ENCODE peak calls at places on chromosomes 6 and 20, in eight cellular contexts. One of them, this sample, is unnamed.

GRCh38 chr20:45138451-45139300 is 14.4 kb upstream of the WFDC12 start:
- DNase-seq in CD8-positive, alpha-beta T cell: peak; percentile 38
- DNase-seq in Panc1: no peak
- DNase-seq in cardiac septum: peak; percentile 86
- DNase-seq in EL: peak; percentile 8
- DNase-seq in iris pigment epithelial cell: peak; percentile 11
- DNase-seq in activated T-helper 1 cell treated with anti-CD3 and anti-CD28 coated beads, Interleukin-2, amount 50 U/mL, for 16 hours: peak; percentile 36
- DNase-seq in naive thymus-derived CD4-positive, alpha-beta T cell: peak; percentile 73
- DNase-seq in this sample: peak; percentile 54

GRCh38 chr6:135147637-135148592 is 33.2 kb upstream of the MYB start:
- DNase-seq in CD8-positive, alpha-beta T cell: no peak
- DNase-seq in Panc1: no peak
- DNase-seq in cardiac septum: no peak
- DNase-seq in EL: no peak
- DNase-seq in iris pigment epithelial cell: peak; percentile 49
- DNase-seq in activated T-helper 1 cell treated with anti-CD3 and anti-CD28 coated beads, Interleukin-2, amount 50 U/mL, for 16 hours: no peak
- DNase-seq in naive thymus-derived CD4-positive, alpha-beta T cell: no peak
- DNase-seq in this sample: no peak

GRCh38 chr6:125863023-125863422 is 72.3 kb downstream of the NCOA7 start:
- DNase-seq in CD8-positive, alpha-beta T cell: no peak
- DNase-seq in Panc1: no peak
- DNase-seq in cardiac septum: no peak
- DNase-seq in EL: no peak
- DNase-seq in iris pigment epithelial cell: no peak
- DNase-seq in activated T-helper 1 cell treated with anti-CD3 and anti-CD28 coated beads, Interleukin-2, amount 50 U/mL, for 16 hours: no peak
- DNase-seq in naive thymus-derived CD4-positive, alpha-beta T cell: no peak
- DNase-seq in this sample: no peak

GRCh38 chr20:62815066-62815991 is 1.5 kb upstream of the COL9A3 start:
- DNase-seq in CD8-positive, alpha-beta T cell: no peak
- DNase-seq in Panc1: no peak
- DNase-seq in cardiac septum: no peak
- DNase-seq in EL: peak; percentile 58
- DNase-seq in iris pigment epithelial cell: peak; percentile 64
- DNase-seq in activated T-helper 1 cell treated with anti-CD3 and anti-CD28 coated beads, Interleukin-2, amount 50 U/mL, for 16 hours: no peak
- DNase-seq in naive thymus-derived CD4-positive, alpha-beta T cell: no peak
- DNase-seq in this sample: peak; percentile 85

GRCh38 chr20:47440857-47441773 is 60.6 kb upstream of the NCOA3 start:
- DNase-seq in CD8-positive, alpha-beta T cell: no peak
- DNase-seq in Panc1: no peak
- DNase-seq in cardiac septum: no peak
- DNase-seq in EL: peak; percentile 67
- DNase-seq in iris pigment epithelial cell: no peak
- DNase-seq in activated T-helper 1 cell treated with anti-CD3 and anti-CD28 coated beads, Interleukin-2, amount 50 U/mL, for 16 hours: no peak
- DNase-seq in naive thymus-derived CD4-positive, alpha-beta T cell: no peak
- DNase-seq in this sample: peak; percentile 93

GRCh38 chr6:137799950-137800568 is 67.0 kb upstream of the TNFAIP3 start:
- DNase-seq in CD8-positive, alpha-beta T cell: peak; percentile 65
- DNase-seq in Panc1: no peak
- DNase-seq in cardiac septum: no peak
- DNase-seq in EL: peak; percentile 64
- DNase-seq in iris pigment epithelial cell: peak; percentile 73
- DNase-seq in activated T-helper 1 cell treated with anti-CD3 and anti-CD28 coated beads, Interleukin-2, amount 50 U/mL, for 16 hours: peak; percentile 36
- DNase-seq in naive thymus-derived CD4-positive, alpha-beta T cell: no peak
- DNase-seq in this sample: no peak

GRCh38 chr6:13409991-13410390 is 77.4 kb downstream of the GFOD1 start:
- DNase-seq in CD8-positive, alpha-beta T cell: no peak
- DNase-seq in Panc1: no peak
- DNase-seq in cardiac septum: no peak
- DNase-seq in EL: no peak
- DNase-seq in iris pigment epithelial cell: peak; percentile 26
- DNase-seq in activated T-helper 1 cell treated with anti-CD3 and anti-CD28 coated beads, Interleukin-2, amount 50 U/mL, for 16 hours: no peak
- DNase-seq in naive thymus-derived CD4-positive, alpha-beta T cell: no peak
- DNase-seq in this sample: no peak

GRCh38 chr6:137724495-137725211 is 142.4 kb upstream of the TNFAIP3 start:
- DNase-seq in CD8-positive, alpha-beta T cell: no peak
- DNase-seq in Panc1: no peak
- DNase-seq in cardiac septum: no peak
- DNase-seq in EL: no peak
- DNase-seq in iris pigment epithelial cell: no peak
- DNase-seq in activated T-helper 1 cell treated with anti-CD3 and anti-CD28 coated beads, Interleukin-2, amount 50 U/mL, for 16 hours: no peak
- DNase-seq in naive thymus-derived CD4-positive, alpha-beta T cell: no peak
- DNase-seq in this sample: no peak

GRCh38 chr20:38121741-38122140 is 43.3 kb downstream of the TGM2 start:
- DNase-seq in CD8-positive, alpha-beta T cell: no peak
- DNase-seq in Panc1: no peak
- DNase-seq in cardiac septum: no peak
- DNase-seq in EL: no peak
- DNase-seq in iris pigment epithelial cell: no peak
- DNase-seq in activated T-helper 1 cell treated with anti-CD3 and anti-CD28 coated beads, Interleukin-2, amount 50 U/mL, for 16 hours: no peak
- DNase-seq in naive thymus-derived CD4-positive, alpha-beta T cell: no peak
- DNase-seq in this sample: no peak

GRCh38 chr6:33014841-33015634 is 5.6 kb upstream of the HLA-DOA start:
- DNase-seq in CD8-positive, alpha-beta T cell: peak; percentile 48
- DNase-seq in Panc1: peak; percentile 62
- DNase-seq in cardiac septum: no peak
- DNase-seq in EL: peak; percentile 78
- DNase-seq in iris pigment epithelial cell: peak; percentile 84
- DNase-seq in activated T-helper 1 cell treated with anti-CD3 and anti-CD28 coated beads, Interleukin-2, amount 50 U/mL, for 16 hours: no peak
- DNase-seq in naive thymus-derived CD4-positive, alpha-beta T cell: no peak
- DNase-seq in this sample: peak; percentile 83

GRCh38 chr20:48187891-48188290 is 402.6 kb upstream of the SULF2 start:
- DNase-seq in CD8-positive, alpha-beta T cell: no peak
- DNase-seq in Panc1: no peak
- DNase-seq in cardiac septum: no peak
- DNase-seq in EL: peak; percentile 51
- DNase-seq in iris pigment epithelial cell: peak; percentile 79
- DNase-seq in activated T-helper 1 cell treated with anti-CD3 and anti-CD28 coated beads, Interleukin-2, amount 50 U/mL, for 16 hours: no peak
- DNase-seq in naive thymus-derived CD4-positive, alpha-beta T cell: no peak
- DNase-seq in this sample: no peak

GRCh38 chr20:36246410-36246809 is 10.1 kb downstream of the AAR2 start:
- DNase-seq in CD8-positive, alpha-beta T cell: no peak
- DNase-seq in Panc1: no peak
- DNase-seq in cardiac septum: no peak
- DNase-seq in EL: no peak
- DNase-seq in iris pigment epithelial cell: no peak
- DNase-seq in activated T-helper 1 cell treated with anti-CD3 and anti-CD28 coated beads, Interleukin-2, amount 50 U/mL, for 16 hours: no peak
- DNase-seq in naive thymus-derived CD4-positive, alpha-beta T cell: no peak
- DNase-seq in this sample: no peak

GRCh38 chr20:17648306-17648646 is 33.8 kb downstream of the RRBP1 start:
- DNase-seq in CD8-positive, alpha-beta T cell: no peak
- DNase-seq in Panc1: no peak
- DNase-seq in cardiac septum: peak; percentile 56
- DNase-seq in EL: no peak
- DNase-seq in iris pigment epithelial cell: no peak
- DNase-seq in activated T-helper 1 cell treated with anti-CD3 and anti-CD28 coated beads, Interleukin-2, amount 50 U/mL, for 16 hours: no peak
- DNase-seq in naive thymus-derived CD4-positive, alpha-beta T cell: no peak
- DNase-seq in this sample: no peak

GRCh38 chr20:4091332-4092135 is 76.2 kb upstream of the RNF24 start:
- DNase-seq in CD8-positive, alpha-beta T cell: peak; percentile 49
- DNase-seq in Panc1: no peak
- DNase-seq in cardiac septum: peak; percentile 88
- DNase-seq in EL: peak; percentile 87
- DNase-seq in iris pigment epithelial cell: peak; percentile 67
- DNase-seq in activated T-helper 1 cell treated with anti-CD3 and anti-CD28 coated beads, Interleukin-2, amount 50 U/mL, for 16 hours: no peak
- DNase-seq in naive thymus-derived CD4-positive, alpha-beta T cell: peak; percentile 62
- DNase-seq in this sample: peak; percentile 57

GRCh38 chr6:135675862-135676261 is 175.6 kb upstream of the PDE7B start:
- DNase-seq in CD8-positive, alpha-beta T cell: peak; percentile 22
- DNase-seq in Panc1: peak; percentile 4
- DNase-seq in cardiac septum: no peak
- DNase-seq in EL: peak; percentile 58
- DNase-seq in iris pigment epithelial cell: peak; percentile 45
- DNase-seq in activated T-helper 1 cell treated with anti-CD3 and anti-CD28 coated beads, Interleukin-2, amount 50 U/mL, for 16 hours: no peak
- DNase-seq in naive thymus-derived CD4-positive, alpha-beta T cell: no peak
- DNase-seq in this sample: peak; percentile 34

GRCh38 chr20:17452441-17452840 is 78.7 kb downstream of the BFSP1 start:
- DNase-seq in CD8-positive, alpha-beta T cell: no peak
- DNase-seq in Panc1: no peak
- DNase-seq in cardiac septum: no peak
- DNase-seq in EL: no peak
- DNase-seq in iris pigment epithelial cell: no peak
- DNase-seq in activated T-helper 1 cell treated with anti-CD3 and anti-CD28 coated beads, Interleukin-2, amount 50 U/mL, for 16 hours: no peak
- DNase-seq in naive thymus-derived CD4-positive, alpha-beta T cell: no peak
- DNase-seq in this sample: no peak

GRCh38 chr20:8853805-8854338 is 215.0 kb upstream of the PLCB4 start:
- DNase-seq in CD8-positive, alpha-beta T cell: no peak
- DNase-seq in Panc1: peak; percentile 51
- DNase-seq in cardiac septum: no peak
- DNase-seq in EL: peak; percentile 85
- DNase-seq in iris pigment epithelial cell: peak; percentile 83
- DNase-seq in activated T-helper 1 cell treated with anti-CD3 and anti-CD28 coated beads, Interleukin-2, amount 50 U/mL, for 16 hours: no peak
- DNase-seq in naive thymus-derived CD4-positive, alpha-beta T cell: no peak
- DNase-seq in this sample: peak; percentile 70

GRCh38 chr6:143912671-143913070 is 48.4 kb downstream of the ZC2HC1B start:
- DNase-seq in CD8-positive, alpha-beta T cell: no peak
- DNase-seq in Panc1: no peak
- DNase-seq in cardiac septum: no peak
- DNase-seq in EL: no peak
- DNase-seq in iris pigment epithelial cell: no peak
- DNase-seq in activated T-helper 1 cell treated with anti-CD3 and anti-CD28 coated beads, Interleukin-2, amount 50 U/mL, for 16 hours: no peak
- DNase-seq in naive thymus-derived CD4-positive, alpha-beta T cell: no peak
- DNase-seq in this sample: no peak

GRCh38 chr6:145034664-145035063 is 700.7 kb downstream of the EPM2A start:
- DNase-seq in CD8-positive, alpha-beta T cell: no peak
- DNase-seq in Panc1: no peak
- DNase-seq in cardiac septum: no peak
- DNase-seq in EL: peak; percentile 32
- DNase-seq in iris pigment epithelial cell: peak; percentile 45
- DNase-seq in activated T-helper 1 cell treated with anti-CD3 and anti-CD28 coated beads, Interleukin-2, amount 50 U/mL, for 16 hours: no peak
- DNase-seq in naive thymus-derived CD4-positive, alpha-beta T cell: no peak
- DNase-seq in this sample: no peak

GRCh38 chr6:54009052-54009654 is 102.1 kb upstream of the MLIP start:
- DNase-seq in CD8-positive, alpha-beta T cell: no peak
- DNase-seq in Panc1: no peak
- DNase-seq in cardiac septum: no peak
- DNase-seq in EL: no peak
- DNase-seq in iris pigment epithelial cell: no peak
- DNase-seq in activated T-helper 1 cell treated with anti-CD3 and anti-CD28 coated beads, Interleukin-2, amount 50 U/mL, for 16 hours: no peak
- DNase-seq in naive thymus-derived CD4-positive, alpha-beta T cell: no peak
- DNase-seq in this sample: no peak

GRCh38 chr6:138377844-138378243 is at the start of gene SMIM28:
- DNase-seq in CD8-positive, alpha-beta T cell: no peak
- DNase-seq in Panc1: no peak
- DNase-seq in cardiac septum: no peak
- DNase-seq in EL: no peak
- DNase-seq in iris pigment epithelial cell: no peak
- DNase-seq in activated T-helper 1 cell treated with anti-CD3 and anti-CD28 coated beads, Interleukin-2, amount 50 U/mL, for 16 hours: no peak
- DNase-seq in naive thymus-derived CD4-positive, alpha-beta T cell: no peak
- DNase-seq in this sample: no peak

GRCh38 chr6:105135056-105135455 is 44.8 kb downstream of the POPDC3 start:
- DNase-seq in CD8-positive, alpha-beta T cell: no peak
- DNase-seq in Panc1: peak; percentile 20
- DNase-seq in cardiac septum: no peak
- DNase-seq in EL: peak; percentile 23
- DNase-seq in iris pigment epithelial cell: peak; percentile 6
- DNase-seq in activated T-helper 1 cell treated with anti-CD3 and anti-CD28 coated beads, Interleukin-2, amount 50 U/mL, for 16 hours: no peak
- DNase-seq in naive thymus-derived CD4-positive, alpha-beta T cell: no peak
- DNase-seq in this sample: peak; percentile 21

GRCh38 chr20:64137598-64138031 is 26.6 kb upstream of the MYT1 start:
- DNase-seq in CD8-positive, alpha-beta T cell: no peak
- DNase-seq in Panc1: no peak
- DNase-seq in cardiac septum: peak; percentile 71
- DNase-seq in EL: no peak
- DNase-seq in iris pigment epithelial cell: no peak
- DNase-seq in activated T-helper 1 cell treated with anti-CD3 and anti-CD28 coated beads, Interleukin-2, amount 50 U/mL, for 16 hours: no peak
- DNase-seq in naive thymus-derived CD4-positive, alpha-beta T cell: peak; percentile 19
- DNase-seq in this sample: no peak

GRCh38 chr20:21395039-21395665 is 2.2 kb downstream of the NKX2-4 start:
- DNase-seq in CD8-positive, alpha-beta T cell: no peak
- DNase-seq in Panc1: no peak
- DNase-seq in cardiac septum: no peak
- DNase-seq in EL: no peak
- DNase-seq in iris pigment epithelial cell: no peak
- DNase-seq in activated T-helper 1 cell treated with anti-CD3 and anti-CD28 coated beads, Interleukin-2, amount 50 U/mL, for 16 hours: no peak
- DNase-seq in naive thymus-derived CD4-positive, alpha-beta T cell: no peak
- DNase-seq in this sample: no peak

GRCh38 chr20:62740286-62741141 is 31.9 kb downstream of the NTSR1 start:
- DNase-seq in CD8-positive, alpha-beta T cell: peak; percentile 84
- DNase-seq in Panc1: peak; percentile 78
- DNase-seq in cardiac septum: peak; percentile 76
- DNase-seq in EL: peak; percentile 96
- DNase-seq in iris pigment epithelial cell: peak; percentile 95
- DNase-seq in activated T-helper 1 cell treated with anti-CD3 and anti-CD28 coated beads, Interleukin-2, amount 50 U/mL, for 16 hours: peak; percentile 75
- DNase-seq in naive thymus-derived CD4-positive, alpha-beta T cell: peak; percentile 78
- DNase-seq in this sample: peak; percentile 94

GRCh38 chr6:5277589-5277988 is 16.3 kb downstream of the FARS2 start:
- DNase-seq in CD8-positive, alpha-beta T cell: no peak
- DNase-seq in Panc1: no peak
- DNase-seq in cardiac septum: no peak
- DNase-seq in EL: no peak
- DNase-seq in iris pigment epithelial cell: no peak
- DNase-seq in activated T-helper 1 cell treated with anti-CD3 and anti-CD28 coated beads, Interleukin-2, amount 50 U/mL, for 16 hours: no peak
- DNase-seq in naive thymus-derived CD4-positive, alpha-beta T cell: no peak
- DNase-seq in this sample: no peak

GRCh38 chr20:59741073-59741472 is 136.7 kb downstream of the PHACTR3 start:
- DNase-seq in CD8-positive, alpha-beta T cell: no peak
- DNase-seq in Panc1: no peak
- DNase-seq in cardiac septum: no peak
- DNase-seq in EL: no peak
- DNase-seq in iris pigment epithelial cell: no peak
- DNase-seq in activated T-helper 1 cell treated with anti-CD3 and anti-CD28 coated beads, Interleukin-2, amount 50 U/mL, for 16 hours: no peak
- DNase-seq in naive thymus-derived CD4-positive, alpha-beta T cell: no peak
- DNase-seq in this sample: no peak

GRCh38 chr6:155400022-155400965 is 55.3 kb downstream of the NOX3 start:
- DNase-seq in CD8-positive, alpha-beta T cell: no peak
- DNase-seq in Panc1: no peak
- DNase-seq in cardiac septum: no peak
- DNase-seq in EL: peak; percentile 8
- DNase-seq in iris pigment epithelial cell: no peak
- DNase-seq in activated T-helper 1 cell treated with anti-CD3 and anti-CD28 coated beads, Interleukin-2, amount 50 U/mL, for 16 hours: no peak
- DNase-seq in naive thymus-derived CD4-positive, alpha-beta T cell: no peak
- DNase-seq in this sample: no peak

GRCh38 chr6:116672306-116672705 is 3.7 kb upstream of the ZUP1 start:
- DNase-seq in CD8-positive, alpha-beta T cell: no peak
- DNase-seq in Panc1: no peak
- DNase-seq in cardiac septum: no peak
- DNase-seq in EL: no peak
- DNase-seq in iris pigment epithelial cell: no peak
- DNase-seq in activated T-helper 1 cell treated with anti-CD3 and anti-CD28 coated beads, Interleukin-2, amount 50 U/mL, for 16 hours: no peak
- DNase-seq in naive thymus-derived CD4-positive, alpha-beta T cell: no peak
- DNase-seq in this sample: no peak